ENCODE peak calls at places on chromosome 9, in five cellular contexts. O is astrocyte of the spinal cord, J is foreskin fibroblast, Z is fibroblast of the aortic adventitia, E is AG10803. N is an unnamed sample.

GRCh38 chr9:125635888-125636287 is 71.1 kb downstream of the MAPKAP1 start:
- DNase-seq in E (no peak), O (no peak), Z (no peak), J (no peak), N (no peak)

GRCh38 chr9:126694206-126695081 is 80.7 kb downstream of the LMX1B start:
- DNase-seq in Z (no peak), J (no peak), E (no peak), O (no peak), N (no peak)

GRCh38 chr9:38356851-38357250 is 35.7 kb upstream of the ALDH1B1 start:
- DNase-seq in Z (no peak), J (no peak), O (no peak), E (no peak), N (no peak)

GRCh38 chr9:106846847-106847246 is 16.1 kb upstream of the ZNF462 start:
- DNase-seq in J (peak; percentile 53), E (peak; percentile 49), O (peak; percentile 46), Z (no peak), N (peak; percentile 67)

GRCh38 chr9:91176426-91176825 is 185.3 kb downstream of the AUH start:
- DNase-seq in Z (no peak), E (no peak), J (no peak), O (no peak), N (no peak)

GRCh38 chr9:121744687-121745395 is 93.4 kb downstream of the DAB2IP start:
- DNase-seq in E (peak; percentile 49), O (peak; percentile 20), Z (no peak), J (no peak), N (no peak)

GRCh38 chr9:115250646-115251045 is 132.7 kb upstream of the TNC start:
- DNase-seq in Z (peak; percentile 96), J (peak; percentile 95), O (peak; percentile 87), E (peak; percentile 98), N (peak; percentile 88)

GRCh38 chr9:77910216-77910615 is 121.4 kb downstream of the GNAQ start:
- DNase-seq in J (no peak), E (peak; percentile 53), O (no peak), Z (no peak), N (no peak)

GRCh38 chr9:116520218-116520617 is 166.9 kb upstream of the TRIM32 start:
- DNase-seq in Z (no peak), O (no peak), E (no peak), J (no peak), N (no peak)

GRCh38 chr9:72173080-72173479 is 23.8 kb downstream of the GDA start:
- DNase-seq in O (no peak), E (no peak), J (no peak), Z (no peak), N (no peak)

GRCh38 chr9:79610019-79610760 is 38.4 kb downstream of the TLE4 start:
- DNase-seq in Z (no peak), J (peak; percentile 70), E (peak; percentile 80), O (peak; percentile 79), N (peak; percentile 77)

GRCh38 chr9:115301581-115301980 is 183.6 kb upstream of the TNC start:
- DNase-seq in J (no peak), Z (no peak), E (no peak), O (no peak), N (no peak)

GRCh38 chr9:138097501-138097991 is 220.0 kb downstream of the CACNA1B start:
- DNase-seq in J (no peak), E (no peak), Z (no peak), O (no peak), N (no peak)

GRCh38 chr9:23769307-23769935 is 56.6 kb downstream of the ELAVL2 start:
- DNase-seq in E (peak; percentile 78), Z (no peak), J (no peak), O (peak; percentile 97), N (peak; percentile 9)

GRCh38 chr9:111691686-111692329 is 30.4 kb downstream of the GNG10 start:
- DNase-seq in O (peak; percentile 57), Z (peak; percentile 69), J (peak; percentile 14), E (peak; percentile 41), N (peak; percentile 62)

GRCh38 chr9:131773911-131774379 is 34.1 kb upstream of the RAPGEF1 start:
- DNase-seq in E (peak; percentile 57), J (peak; percentile 40), O (peak; percentile 52), Z (peak; percentile 79), N (peak; percentile 62)

GRCh38 chr9:109794361-109795012 is 14.5 kb downstream of the PALM2AKAP2 start:
- DNase-seq in E (peak; percentile 67), O (no peak), J (no peak), Z (peak; percentile 54), N (peak; percentile 81)

GRCh38 chr9:10251490-10251889 is 361.3 kb downstream of the PTPRD start:
- DNase-seq in O (peak; percentile 33), Z (peak; percentile 23), J (no peak), E (no peak), N (peak; percentile 77)

GRCh38 chr9:17578911-17579793 is at the start of gene SH3GL2:
- DNase-seq in J (no peak), E (no peak), Z (peak; percentile 8), O (peak; percentile 5), N (peak; percentile 15)

GRCh38 chr9:89315482-89315881 is 2.8 kb upstream of the SECISBP2 start:
- DNase-seq in O (no peak), Z (no peak), E (no peak), J (no peak), N (no peak)

GRCh38 chr9:120099064-120099463 is 480.9 kb downstream of the CDK5RAP2 start:
- DNase-seq in Z (no peak), E (no peak), J (no peak), O (no peak), N (no peak)

GRCh38 chr9:123225374-123225813 is 43.0 kb downstream of the STRBP start:
- DNase-seq in Z (peak; percentile 61), O (peak; percentile 72), J (peak; percentile 35), E (peak; percentile 62), N (peak; percentile 84)

GRCh38 chr9:86175743-86176456 is 76.5 kb upstream of the GOLM1 start:
- DNase-seq in Z (no peak), J (no peak), E (no peak), O (no peak), N (no peak)

GRCh38 chr9:33447404-33448158 is at the start of gene AQP3:
- DNase-seq in J (peak; percentile 24), O (peak; percentile 29), E (peak; percentile 21), Z (no peak), N (no peak)

GRCh38 chr9:87040410-87041009 is 93.2 kb upstream of the GAS1 start:
- DNase-seq in O (no peak), Z (no peak), J (no peak), E (no peak), N (no peak)

GRCh38 chr9:131755541-131756198 is 15.8 kb upstream of the RAPGEF1 start:
- DNase-seq in O (peak; percentile 74), Z (peak; percentile 73), J (peak; percentile 58), E (peak; percentile 66), N (peak; percentile 70)

GRCh38 chr9:87725356-87725899 is 491 bp upstream of the CTSL start:
- DNase-seq in E (peak; percentile 44), O (no peak), J (no peak), Z (no peak), N (peak; percentile 77)

GRCh38 chr9:20476912-20477311 is 145.4 kb downstream of the MLLT3 start:
- DNase-seq in J (no peak), O (peak; percentile 26), E (no peak), Z (peak; percentile 71), N (no peak)

GRCh38 chr9:20477940-20478620 is 144.2 kb downstream of the MLLT3 start:
- DNase-seq in E (peak; percentile 6), O (peak; percentile 42), J (no peak), Z (peak; percentile 60), N (peak; percentile 73)

GRCh38 chr9:20481437-20481836 is 140.9 kb downstream of the MLLT3 start:
- DNase-seq in E (no peak), Z (no peak), O (no peak), J (no peak), N (no peak)

GRCh38 chr9:20479419-20480155 is 142.7 kb downstream of the MLLT3 start:
- DNase-seq in E (peak; percentile 3), J (no peak), Z (peak; percentile 13), O (no peak), N (peak; percentile 22)

GRCh38 chr9:20478780-20479179 is 143.5 kb downstream of the MLLT3 start:
- DNase-seq in J (no peak), E (no peak), O (no peak), Z (no peak), N (no peak)
- TF ChIP-seq CTCF in J (no peak), E (no peak), O (no peak), Z (no peak), N (no peak)

DNA sequence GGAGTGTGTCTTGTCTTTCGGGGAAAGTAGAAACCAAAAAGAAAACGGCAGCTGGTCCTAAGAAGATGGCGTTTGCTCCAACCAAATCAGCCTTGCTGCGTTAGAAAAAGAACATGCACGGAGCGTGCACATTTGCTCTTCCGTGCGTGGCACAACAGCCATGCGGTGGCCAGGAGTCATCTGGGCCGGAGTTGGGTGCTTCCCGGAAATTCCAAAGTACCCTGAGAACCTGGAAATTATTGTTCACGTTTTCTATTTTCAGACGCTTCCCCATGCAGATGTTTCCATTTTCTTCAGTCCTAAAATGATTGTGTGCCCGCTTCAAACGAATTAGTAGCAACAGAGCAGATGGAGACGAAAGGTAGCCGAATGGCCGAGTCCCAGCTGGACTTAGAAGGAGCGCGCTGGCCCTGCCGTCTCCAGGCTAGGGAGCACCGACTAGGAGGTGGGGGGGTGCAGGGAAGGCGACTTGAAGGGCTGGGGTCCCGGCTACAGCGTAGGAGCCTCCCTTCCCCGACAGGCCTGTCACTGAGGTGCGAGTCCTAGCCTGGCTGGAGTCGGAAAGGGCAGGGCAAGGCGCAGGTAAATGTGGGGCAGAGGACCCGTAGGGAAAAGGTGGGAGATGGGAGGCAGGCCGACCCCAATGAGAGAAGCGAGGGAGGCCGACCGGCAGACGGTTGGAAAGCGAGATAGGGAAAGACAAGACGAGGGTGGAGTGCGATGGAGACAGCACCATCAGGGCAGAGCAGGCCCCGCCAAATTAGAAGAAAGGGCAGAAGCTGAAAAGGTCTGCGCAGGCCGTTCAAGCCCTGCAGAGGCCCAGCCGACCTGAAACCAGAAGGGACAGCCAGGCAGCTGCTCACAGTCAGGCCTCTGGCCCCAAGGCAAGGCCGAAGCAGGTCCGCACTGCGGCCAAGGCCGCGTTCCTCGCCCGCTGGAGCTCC is 1.4 kb downstream of the BARX1 start:
- DNase-seq in Z (no peak), O (no peak), E (no peak), J (no peak), N (no peak)
- H3K4me3 ChIP-seq in Z (no peak overlapping the region), O (no peak overlapping the region), E (no peak overlapping the region), J (no peak overlapping the region), N (no peak overlapping the region)

DNA sequence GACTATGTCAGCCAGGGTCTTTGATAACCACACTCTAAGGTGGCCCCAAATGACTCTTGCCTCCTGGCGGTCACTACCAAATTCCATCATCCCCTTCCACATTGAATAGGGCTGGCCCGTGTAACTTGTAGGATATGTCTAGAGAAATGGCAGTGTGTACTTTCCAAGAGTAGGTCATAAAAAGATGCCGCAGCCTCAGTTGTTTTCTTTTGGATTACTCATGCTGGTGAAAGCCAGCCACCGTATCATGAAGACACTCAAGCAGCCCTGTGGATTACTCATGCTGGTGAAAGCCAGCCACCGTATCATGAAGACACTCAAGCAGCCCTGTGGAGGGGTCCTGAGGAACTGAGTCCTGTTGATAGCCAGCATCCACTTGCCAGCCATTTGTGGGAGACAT is 172.0 kb upstream of the TBC1D2 start:
- DNase-seq in J (no peak), Z (no peak), E (no peak), O (no peak), N (peak; percentile 87)
- TF ChIP-seq CTCF in J (no peak), Z (no peak), E (no peak), O (no peak), N (no peak)

DNA sequence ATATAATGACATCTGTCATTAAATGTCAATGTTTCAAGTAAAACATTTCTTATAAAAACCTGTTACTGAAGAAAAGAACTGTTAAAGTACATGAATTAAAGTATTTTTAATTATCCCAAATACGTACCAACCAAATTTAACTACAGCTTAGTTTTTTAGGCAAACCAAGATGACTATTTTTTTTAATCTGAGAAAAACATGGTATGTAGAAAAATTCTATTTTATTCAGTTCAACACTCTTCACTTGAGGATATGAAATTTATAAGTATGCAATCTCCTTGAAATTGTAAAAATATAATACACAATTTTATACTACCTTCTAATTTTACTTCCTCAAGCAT is 75.3 kb upstream of the IFNE start:
- DNase-seq in J (no peak), E (no peak), Z (no peak), O (peak; percentile 39), N (no peak)
- H3K4me3 ChIP-seq in J (peak overlapping the region; percentile 79), E (peak overlapping the region; percentile 76), Z (peak overlapping the region; percentile 79), O (peak overlapping the region; percentile 80), N (peak overlapping the region; percentile 82)

N was measured in fibroblast of mammary gland.